ENCODE peak calls at places on chromosome 9, in nine cellular contexts. I, U, L, S, B, M, T, E and W are unnamed samples.

GRCh38 chr9:1233568-1233967 is 183.4 kb downstream of the DMRT2 start:
- DNase-seq in I (no peak), U (no peak), L (no peak), S (no peak), B (no peak), M (no peak), T (no peak), E (no peak), W (no peak)

GRCh38 chr9:18060304-18060934 is 413.5 kb upstream of the ADAMTSL1 start:
- DNase-seq in I (no peak), U (no peak), L (no peak), S (no peak), B (no peak), M (peak), T (no peak), E (no peak), W (no peak)

GRCh38 chr9:137482094-137482781 is 23.1 kb upstream of the NSMF start:
- DNase-seq in I (peak), U (no peak), L (peak), S (peak), B (peak), M (no peak), T (no peak), E (peak), W (peak)

GRCh38 chr9:7165350-7165937 is 407.7 kb downstream of the KDM4C start:
- DNase-seq in I (no peak), U (no peak), L (no peak), S (no peak), B (no peak), M (no peak), T (no peak), E (no peak), W (no peak)

GRCh38 chr9:36925033-36925432 is 109.0 kb downstream of the PAX5 start:
- DNase-seq in I (no peak), U (no peak), L (no peak), S (no peak), B (no peak), M (no peak), T (no peak), E (no peak), W (no peak)

GRCh38 chr9:129998491-129999122 is 44.4 kb downstream of the FNBP1 start:
- DNase-seq in I (no peak), U (no peak), L (no peak), S (no peak), B (no peak), M (no peak), T (no peak), E (no peak), W (no peak)

GRCh38 chr9:17802249-17802857 is 223.5 kb downstream of the SH3GL2 start:
- DNase-seq in I (no peak), U (no peak), L (no peak), S (no peak), B (no peak), M (peak), T (no peak), E (no peak), W (no peak)

GRCh38 chr9:70998962-70999361 is 122.5 kb downstream of the TRPM3 start:
- DNase-seq in I (no peak), U (no peak), L (no peak), S (no peak), B (no peak), M (no peak), T (no peak), E (no peak), W (no peak)

GRCh38 chr9:108672475-108673065 is 183.2 kb downstream of the ACTL7B start:
- DNase-seq in I (no peak), U (no peak), L (no peak), S (no peak), B (no peak), M (no peak), T (no peak), E (no peak), W (no peak)

GRCh38 chr9:89597711-89598707 is 6.8 kb upstream of the GADD45G start:
- DNase-seq in I (no peak), U (peak), L (peak), S (peak), B (no peak), M (peak), T (no peak), E (peak), W (peak)

GRCh38 chr9:108850293-108850897 is 5.4 kb downstream of the ACTL7B start:
- DNase-seq in I (no peak), U (no peak), L (no peak), S (no peak), B (no peak), M (no peak), T (no peak), E (no peak), W (no peak)

GRCh38 chr9:27339661-27340295 is 42.8 kb upstream of the EQTN start:
- DNase-seq in I (no peak), U (no peak), L (no peak), S (no peak), B (no peak), M (no peak), T (no peak), E (no peak), W (no peak)

GRCh38 chr9:91677822-91678221 is 254.2 kb upstream of the NFIL3 start:
- DNase-seq in I (no peak), U (no peak), L (no peak), S (no peak), B (no peak), M (no peak), T (no peak), E (no peak), W (no peak)

GRCh38 chr9:38309324-38310195 is 82.9 kb upstream of the ALDH1B1 start:
- DNase-seq in I (no peak), U (no peak), L (no peak), S (no peak), B (no peak), M (no peak), T (no peak), E (no peak), W (no peak)

GRCh38 chr9:131872006-131872405 is 132.1 kb upstream of the RAPGEF1 start:
- DNase-seq in I (no peak), U (no peak), L (no peak), S (no peak), B (peak), M (no peak), T (no peak), E (no peak), W (no peak)

GRCh38 chr9:125759812-125760134 is 12.6 kb downstream of the PBX3 start:
- DNase-seq in I (no peak), U (no peak), L (no peak), S (peak), B (no peak), M (no peak), T (no peak), E (no peak), W (no peak)

GRCh38 chr9:135500071-135500524 is 384 bp upstream of the MRPS2 start:
- DNase-seq in I (no peak), U (no peak), L (no peak), S (no peak), B (no peak), M (no peak), T (no peak), E (no peak), W (no peak)

GRCh38 chr9:99513441-99514112 is 291.5 kb downstream of the SEC61B start:
- DNase-seq in I (no peak), U (no peak), L (no peak), S (no peak), B (no peak), M (no peak), T (no peak), E (no peak), W (no peak)

GRCh38 chr9:94560237-94560636 is 5.4 kb downstream of the PCAT7 start:
- DNase-seq in I (no peak), U (no peak), L (no peak), S (no peak), B (no peak), M (no peak), T (no peak), E (no peak), W (no peak)

GRCh38 chr9:94553029-94553938 is 1.6 kb upstream of the PCAT7 start:
- DNase-seq in I (no peak), U (peak), L (no peak), S (no peak), B (no peak), M (no peak), T (no peak), E (peak), W (no peak)

GRCh38 chr9:94554078-94554438 is 825 bp upstream of the PCAT7 start:
- DNase-seq in I (no peak), U (no peak), L (no peak), S (no peak), B (no peak), M (no peak), T (no peak), E (no peak), W (no peak)

DNA sequence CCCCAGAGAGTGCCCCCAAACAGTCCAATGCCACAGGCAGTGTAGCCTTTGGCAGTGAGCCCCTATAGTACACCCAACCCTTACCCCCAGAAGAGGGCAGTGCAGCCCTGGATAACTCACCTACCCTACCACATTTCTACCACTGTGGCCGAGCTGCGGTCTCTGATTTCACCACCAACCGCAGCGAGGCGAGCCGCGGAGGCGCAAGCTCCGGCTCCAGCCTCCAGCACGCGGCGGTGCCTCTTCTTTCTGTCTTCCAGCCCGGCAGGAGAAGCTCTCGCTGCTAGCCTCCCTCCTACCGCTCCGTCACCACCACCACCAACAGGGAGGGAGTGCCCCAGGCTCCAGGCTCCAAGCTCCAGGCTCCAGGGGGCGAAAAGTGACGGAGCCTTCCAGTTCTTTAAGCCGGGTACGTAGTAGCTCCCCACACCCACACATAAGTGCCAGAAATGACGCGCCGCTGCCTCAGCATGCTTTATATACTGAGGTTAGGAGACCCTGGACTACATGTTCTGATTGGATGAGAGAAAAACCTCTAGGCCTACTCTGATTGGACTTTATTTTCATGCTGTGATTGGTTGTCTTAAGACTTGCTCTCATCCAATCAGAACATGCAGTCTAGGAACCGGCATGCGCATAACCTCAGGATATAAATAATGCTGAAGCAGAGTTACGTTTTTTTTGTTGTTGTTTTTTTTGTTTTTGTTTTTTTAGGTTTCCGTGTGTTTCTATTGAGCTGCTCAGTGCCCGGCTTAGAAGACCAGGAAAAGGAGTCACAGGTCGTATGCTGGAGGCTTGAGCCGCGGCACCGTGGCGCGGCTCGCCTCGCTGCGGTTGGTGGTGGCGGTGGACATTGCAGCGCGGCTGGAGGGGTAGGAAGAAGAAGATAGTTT is at the start of gene PCAT7:
- DNase-seq in I (no peak), U (peak), L (peak), S (peak), B (no peak), M (peak), T (no peak), E (peak), W (no peak)
- TF ChIP-seq POLR2A in I (no peak), U (peak), L (no peak), S (no peak), B (no peak), M (peak), T (no peak), E (no peak), W (no peak)

DNA sequence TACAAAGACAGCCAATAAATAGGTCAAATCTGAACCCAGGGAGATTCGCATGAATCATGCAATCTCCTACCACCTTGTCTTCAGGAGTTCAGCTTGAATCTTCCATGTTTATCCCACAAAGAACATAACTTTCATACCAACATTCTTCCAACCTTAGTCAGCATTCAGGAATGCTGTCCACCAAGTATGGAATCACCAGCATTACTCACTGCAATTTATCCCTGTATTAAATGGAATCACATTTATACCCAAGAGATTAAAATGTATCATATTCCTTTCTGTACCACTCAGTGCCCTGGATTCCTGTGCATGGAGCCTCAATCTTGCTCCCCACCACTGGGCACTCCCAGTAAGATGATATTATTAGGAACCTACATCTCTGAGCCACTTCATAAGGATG is 162.6 kb downstream of the GLIS3 start:
- DNase-seq in I (no peak), U (no peak), L (no peak), S (no peak), B (no peak), M (peak), T (no peak), E (no peak), W (no peak)
- H3K4me3 ChIP-seq in I (no peak), U (no peak), L (no peak), S (no peak), B (no peak), M (peak), T (no peak), E (no peak), W (no peak)

DNA sequence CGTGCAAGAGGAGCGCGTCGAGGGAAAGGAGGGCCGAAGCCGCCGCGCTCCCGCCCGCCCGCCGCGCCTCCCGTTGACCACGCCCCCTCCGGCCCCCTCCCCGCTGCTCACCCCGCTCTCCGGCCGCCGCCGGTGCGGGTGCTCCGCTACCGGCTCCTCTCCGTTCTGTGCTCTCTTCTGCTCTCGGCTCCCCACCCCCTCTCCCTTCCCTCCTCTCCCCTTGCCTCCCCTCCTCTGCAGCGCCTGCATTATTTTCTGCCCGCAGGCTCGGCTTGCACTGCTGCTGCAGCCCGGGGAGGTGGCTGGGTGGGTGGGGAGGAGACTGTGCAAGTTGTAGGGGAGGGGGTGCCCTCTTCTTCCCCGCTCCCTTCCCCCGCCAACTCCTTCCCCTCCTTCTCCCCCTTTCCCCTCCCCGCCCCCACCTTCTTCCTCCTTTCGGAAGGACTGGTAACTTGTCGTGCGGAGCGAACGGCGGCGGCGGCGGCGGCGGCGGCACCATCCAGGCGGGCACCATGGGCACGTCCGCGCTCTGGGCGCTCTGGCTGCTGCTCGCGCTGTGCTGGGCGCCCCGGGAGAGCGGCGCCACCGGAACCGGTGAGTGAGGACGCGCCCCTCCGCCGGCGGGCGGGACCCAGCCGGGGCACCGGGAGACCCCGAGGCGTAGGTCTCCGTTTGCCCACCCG is at the start of gene VLDLR:
- DNase-seq in I (peak), U (peak), L (peak), S (peak), B (peak), M (peak), T (no peak), E (peak), W (peak)
- H3K27ac ChIP-seq in I (peak), U (no peak), L (peak), S (peak), B (peak), M (peak), T (peak), E (peak), W (peak)

DNA sequence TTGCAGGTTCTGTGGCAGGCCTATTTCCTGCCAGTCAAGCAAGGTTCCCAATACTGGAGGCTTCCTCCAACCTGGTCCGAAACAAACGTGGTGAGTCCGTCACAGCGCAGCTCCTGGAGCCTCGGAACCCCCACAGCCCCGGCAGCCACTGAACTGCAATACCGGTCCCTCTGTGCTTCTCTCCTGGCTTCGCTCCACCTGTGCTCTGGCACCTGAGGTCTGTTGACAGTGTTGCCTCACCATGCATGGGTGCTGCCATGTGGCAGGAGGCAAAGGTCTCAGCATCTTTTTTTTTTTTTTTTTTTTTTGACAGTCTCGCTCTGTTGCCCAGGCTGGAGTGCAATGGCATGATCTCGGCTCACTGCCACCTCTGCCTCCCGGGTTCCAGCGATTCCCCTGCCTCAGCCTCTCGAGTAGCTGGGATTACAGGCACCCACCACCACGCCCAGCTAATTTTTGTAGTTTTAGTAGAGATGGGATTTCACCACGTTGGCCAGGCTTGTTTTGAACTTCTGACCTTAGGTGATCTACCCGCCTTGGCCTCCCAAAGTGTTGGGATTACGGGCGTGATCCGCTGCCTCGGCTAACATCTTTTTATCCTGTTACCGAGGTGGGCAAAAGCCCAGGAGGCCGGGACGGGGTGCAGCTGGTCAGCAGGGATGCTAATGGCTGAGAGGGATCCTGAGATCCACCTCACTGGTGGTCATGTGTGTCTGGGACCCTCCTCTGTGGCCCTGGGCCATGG is 57.1 kb upstream of the RNU6ATAC start:
- DNase-seq in I (no peak), U (peak), L (no peak), S (peak), B (peak), M (no peak), T (no peak), E (no peak), W (no peak)
- TF ChIP-seq POLR2A in I (no peak), U (no peak), L (no peak), S (no peak), B (no peak), M (no peak), T (no peak), E (no peak), W (no peak)

GRCh38 chr9:42852133-42852532 is 668.7 kb downstream of the SPATA31A6 start:
- DNase-seq in I (no peak), U (no peak), L (peak), S (peak), B (no peak), M (peak), T (no peak), E (no peak), W (no peak)
- H3K4me3 ChIP-seq in I (no peak), U (peak), L (no peak), S (peak), B (peak), M (peak), T (peak), E (no peak), W (no peak)

DNA sequence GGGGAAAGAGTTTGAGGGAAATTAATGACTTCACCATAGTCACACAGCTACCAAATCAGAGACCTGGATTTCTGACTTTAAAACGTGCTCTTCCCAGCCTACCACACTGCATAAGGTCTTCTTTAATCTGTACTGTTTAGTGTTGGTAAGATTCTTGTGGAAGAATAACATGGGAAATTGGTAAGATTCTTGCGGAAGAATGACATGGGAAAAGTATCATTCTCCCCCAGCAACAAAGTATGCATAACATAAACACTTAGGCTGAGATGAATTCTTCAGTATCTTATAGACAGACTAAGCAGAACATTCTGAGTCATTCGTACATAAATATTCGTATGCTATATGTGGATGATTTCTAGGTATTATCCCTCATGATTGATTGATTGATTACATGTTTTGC is 170.4 kb downstream of the FOCAD start:
- DNase-seq in I (no peak), U (no peak), L (no peak), S (no peak), B (no peak), M (no peak), T (no peak), E (no peak), W (no peak)
- H3K27ac ChIP-seq in I (no peak), U (no peak), L (no peak), S (no peak), B (no peak), M (no peak), T (no peak), E (no peak), W (no peak)

DNA sequence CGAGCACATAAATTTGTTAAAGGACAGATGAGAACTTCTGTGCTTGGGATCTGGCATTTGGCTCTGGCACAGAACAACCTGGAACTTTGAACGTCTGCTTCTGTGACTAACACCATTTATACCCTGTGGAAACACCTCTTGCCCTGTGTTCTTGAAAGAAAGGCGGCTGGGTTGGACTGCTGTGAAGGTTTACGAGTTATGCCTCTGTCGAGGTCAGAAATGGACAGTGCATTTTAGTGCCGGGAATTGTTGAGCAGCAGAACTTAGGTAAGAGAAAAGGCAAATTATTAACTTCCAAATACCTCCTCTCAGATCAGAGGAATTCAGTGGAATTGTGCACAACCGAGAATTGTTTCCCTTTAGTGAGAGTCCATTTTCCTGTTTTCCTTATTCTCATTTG is 14.1 kb upstream of the INIP start:
- DNase-seq in I (no peak), U (peak), L (no peak), S (no peak), B (no peak), M (no peak), T (no peak), E (no peak), W (no peak)
- TF ChIP-seq POLR2A in I (no peak), U (no peak), L (no peak), S (no peak), B (no peak), M (no peak), T (no peak), E (no peak), W (no peak)